ENCODE peak calls at places on chromosomes 1 and 21, in four cellular contexts. V is A549, A is astrocyte, Q is testis. N is an unnamed sample.

GRCh38 chr1:17696417-17697301 is 58.5 kb upstream of the ACTL8 start:
- DNase-seq in V (peak), A (peak), Q (peak), N (no peak)

GRCh38 chr1:37794372-37795339 is 1.0 kb downstream of the MANEAL start:
- DNase-seq in V (no peak), A (no peak), Q (no peak), N (no peak)

GRCh38 chr1:27430903-27431653 is 38.7 kb downstream of the GPR3 start:
- DNase-seq in V (no peak), A (peak), Q (peak), N (peak)

GRCh38 chr1:204826970-204827369 is 43.7 kb upstream of the NFASC start:
- DNase-seq in V (peak), A (no peak), Q (peak), N (no peak)

GRCh38 chr1:27868556-27868931 is 3.8 kb upstream of the THEMIS2 start:
- DNase-seq in V (no peak), A (no peak), Q (no peak), N (no peak)

GRCh38 chr1:150187560-150187931 is 37.8 kb downstream of the PLEKHO1 start:
- DNase-seq in V (no peak), A (no peak), Q (no peak), N (no peak)

GRCh38 chr1:117664314-117664713 is 58.5 kb downstream of the TENT5C start:
- DNase-seq in V (no peak), A (no peak), Q (no peak), N (no peak)

GRCh38 chr1:166814611-166815010 is 24.7 kb upstream of the POGK start:
- DNase-seq in V (no peak), A (peak), Q (no peak), N (no peak)

GRCh38 chr21:10272216-10272615 is 249.2 kb upstream of the TPTE start:
- DNase-seq in V (peak), A (no peak), Q (no peak), N (no peak)

GRCh38 chr1:45723248-45723930 is 27.1 kb downstream of the IPP start:
- DNase-seq in V (no peak), A (no peak), Q (no peak), N (no peak)

GRCh38 chr21:14572206-14572780 is 26.2 kb upstream of the SAMSN1 start:
- DNase-seq in V (no peak), A (no peak), Q (no peak), N (no peak)

GRCh38 chr1:187266051-187266450 is 437.3 kb downstream of the PLA2G4A start:
- DNase-seq in V (no peak), A (no peak), Q (no peak), N (no peak)

GRCh38 chr1:179305450-179305849 is 11.9 kb downstream of the SOAT1 start:
- DNase-seq in V (no peak), A (no peak), Q (no peak), N (no peak)

GRCh38 chr1:225554216-225554812 is 98.6 kb downstream of the ENAH start:
- DNase-seq in V (peak), A (no peak), Q (no peak), N (no peak)

GRCh38 chr1:97051823-97052222 is 330.2 kb downstream of the PTBP2 start:
- DNase-seq in V (no peak), A (no peak), Q (no peak), N (no peak)

GRCh38 chr1:167722870-167723251 is 1.1 kb downstream of the MPZL1 start:
- DNase-seq in V (no peak), A (no peak), Q (no peak), N (no peak)

GRCh38 chr1:53182111-53182593 is 14.5 kb upstream of the CPT2 start:
- DNase-seq in V (peak), A (peak), Q (peak), N (peak)

GRCh38 chr1:154404511-154404931 is 622 bp upstream of the IL6R start:
- DNase-seq in V (no peak), A (no peak), Q (no peak), N (no peak)

GRCh38 chr1:156750932-156751723 is at the start of gene HDGF:
- DNase-seq in V (peak), A (no peak), Q (peak), N (peak)

GRCh38 chr21:41207401-41208388 is 39.7 kb downstream of the BACE2 start:
- DNase-seq in V (no peak), A (peak), Q (peak), N (no peak)

GRCh38 chr1:168136709-168137514 is at the start of gene GPR161:
- DNase-seq in V (peak), A (peak), Q (peak), N (peak)

N was measured in CD4-positive, alpha-beta T cell.